ENCODE peak calls at places on chromosomes 1 and 21, in four cellular contexts. I is body of pancreas, R is Right ventricle myocardium superior, P is CMK. B is an unnamed sample.

GRCh38 chr21:16154961-16155360 is 425.2 kb downstream of the USP25 start:
- DNase-seq in P (no peak), R (no peak), I (no peak), B (no peak)

GRCh38 chr1:225762444-225762843 is 15.2 kb upstream of the SRP9 start:
- DNase-seq in P (no peak), R (no peak), I (no peak), B (no peak)

GRCh38 chr1:65503427-65503826 is 83.0 kb downstream of the LEPR start:
- DNase-seq in R (no peak), P (no peak), I (no peak), B (no peak)

GRCh38 chr1:54947540-54947939 is 32.9 kb upstream of the TMEM61 start:
- DNase-seq in I (no peak), R (no peak), P (no peak), B (no peak)

GRCh38 chr1:145997156-145998023 is 1.0 kb upstream of the TXNIP start:
- DNase-seq in I (peak), R (peak), P (no peak), B (peak)

GRCh38 chr1:226642421-226642820 is 93.9 kb downstream of the STUM start:
- DNase-seq in P (no peak), R (peak), I (no peak), B (no peak)

GRCh38 chr21:38297871-38298270 is 41.1 kb downstream of the KCNJ15 start:
- DNase-seq in P (no peak), R (no peak), I (no peak), B (no peak)

GRCh38 chr1:231416896-231417295 is 5.2 kb downstream of the EGLN1 start:
- DNase-seq in I (no peak), P (peak), R (no peak), B (no peak)

GRCh38 chr1:209815931-209816338 is 10.0 kb upstream of the IRF6 start:
- DNase-seq in I (no peak), R (no peak), P (no peak), B (no peak)

GRCh38 chr1:156717411-156717810 is 10.9 kb upstream of the METTL25B start:
- DNase-seq in I (no peak), P (no peak), R (no peak), B (no peak)

GRCh38 chr1:116833655-116834054 is 76.1 kb upstream of the PTGFRN start:
- DNase-seq in P (no peak), R (no peak), I (no peak), B (no peak)

GRCh38 chr1:29706936-29707335 is 470.6 kb downstream of the PTPRU start:
- DNase-seq in P (no peak), I (peak), R (no peak), B (peak)

GRCh38 chr1:26122988-26123973 is 11.7 kb downstream of the PDIK1L start:
- DNase-seq in R (no peak), I (no peak), P (no peak), B (peak)

GRCh38 chr21:28761709-28762356 is 230.8 kb downstream of the LTN1 start:
- DNase-seq in P (no peak), I (no peak), R (no peak), B (no peak)

GRCh38 chr1:33295023-33295422 is 25.9 kb downstream of the A3GALT2 start:
- DNase-seq in R (peak), P (no peak), I (no peak), B (no peak)

GRCh38 chr1:14138135-14138506 is 438.1 kb downstream of the PRDM2 start:
- DNase-seq in R (no peak), I (no peak), P (no peak), B (no peak)

GRCh38 chr1:230587056-230587455 is 55.2 kb upstream of the COG2 start:
- DNase-seq in P (no peak), I (no peak), R (no peak), B (no peak)

GRCh38 chr1:214791961-214792360 is 189.0 kb downstream of the CENPF start:
- DNase-seq in P (no peak), I (no peak), R (no peak), B (no peak)

GRCh38 chr1:24298606-24299005 is 20.6 kb upstream of the GRHL3 start:
- DNase-seq in P (no peak), I (no peak), R (no peak), B (no peak)

GRCh38 chr1:7856345-7856744 is 3.5 kb upstream of the UTS2 start:
- DNase-seq in I (no peak), R (no peak), P (no peak), B (no peak)

GRCh38 chr1:162587347-162587746 is 25.8 kb downstream of the UAP1 start:
- DNase-seq in P (no peak), R (no peak), I (peak), B (no peak)

GRCh38 chr1:45354838-45355237 is 14.6 kb upstream of the MUTYH start:
- DNase-seq in P (no peak), R (no peak), I (no peak), B (no peak)

GRCh38 chr1:161020573-161021167 is at the start of gene F11R:
- DNase-seq in R (peak), I (peak), P (peak), B (peak)

GRCh38 chr1:116403506-116404136 is 30.6 kb downstream of the ATP1A1 start:
- DNase-seq in R (no peak), I (no peak), P (no peak), B (no peak)

GRCh38 chr1:9247894-9248293 is 13.3 kb downstream of the H6PD start:
- DNase-seq in R (no peak), I (peak), P (no peak), B (no peak)

B was measured in activated CD4-positive, alpha-beta T cell treated with anti-CD3 and anti-CD28 coated beads, Interleukin-2, amount 10 ng/mL, durations not matched to agents 7 days and 5 days.